ENCODE peak calls at places on chromosomes 12 and 14, in four cellular contexts. One of them, this sample, is unnamed.

GRCh38 chr14:55500219-55500701 is 59.8 kb upstream of the TBPL2 start:
- DNase-seq in cardiac fibroblast: no peak
- DNase-seq in NCI-H2081: no peak
- DNase-seq in psoas muscle: no peak
- DNase-seq in this sample: no peak

GRCh38 chr12:12723681-12724420 is 6.7 kb downstream of the CDKN1B start:
- DNase-seq in cardiac fibroblast: peak
- DNase-seq in NCI-H2081: no peak
- DNase-seq in psoas muscle: peak
- DNase-seq in this sample: no peak

GRCh38 chr14:38735006-38735405 is 368.0 kb downstream of the SEC23A start:
- DNase-seq in cardiac fibroblast: no peak
- DNase-seq in NCI-H2081: no peak
- DNase-seq in psoas muscle: no peak
- DNase-seq in this sample: no peak

GRCh38 chr12:2057041-2057792 is 4.4 kb downstream of the CACNA1C start:
- DNase-seq in cardiac fibroblast: peak
- DNase-seq in NCI-H2081: peak
- DNase-seq in psoas muscle: peak
- DNase-seq in this sample: no peak

GRCh38 chr12:54444202-54444601 is 25.1 kb upstream of the ITGA5 start:
- DNase-seq in cardiac fibroblast: no peak
- DNase-seq in NCI-H2081: no peak
- DNase-seq in psoas muscle: no peak
- DNase-seq in this sample: peak

GRCh38 chr14:58816416-58817115 is 178.8 kb downstream of the DACT1 start:
- DNase-seq in cardiac fibroblast: no peak
- DNase-seq in NCI-H2081: no peak
- DNase-seq in psoas muscle: no peak
- DNase-seq in this sample: no peak

GRCh38 chr12:49403887-49404517 is 36.7 kb downstream of the SPATS2 start:
- DNase-seq in cardiac fibroblast: no peak
- DNase-seq in NCI-H2081: no peak
- DNase-seq in psoas muscle: no peak
- DNase-seq in this sample: no peak

GRCh38 chr12:86948851-86949250 is 692.7 kb upstream of the MGAT4C start:
- DNase-seq in cardiac fibroblast: no peak
- DNase-seq in NCI-H2081: no peak
- DNase-seq in psoas muscle: no peak
- DNase-seq in this sample: no peak

GRCh38 chr14:84929834-84930233 is 600.1 kb upstream of the FLRT2 start:
- DNase-seq in cardiac fibroblast: no peak
- DNase-seq in NCI-H2081: no peak
- DNase-seq in psoas muscle: no peak
- DNase-seq in this sample: no peak

GRCh38 chr12:15669256-15669948 is 119.8 kb downstream of the EPS8 start:
- DNase-seq in cardiac fibroblast: peak
- DNase-seq in NCI-H2081: no peak
- DNase-seq in psoas muscle: no peak
- DNase-seq in this sample: no peak

GRCh38 chr14:77052281-77053044 is 24.0 kb upstream of the IRF2BPL start:
- DNase-seq in cardiac fibroblast: peak
- DNase-seq in NCI-H2081: no peak
- DNase-seq in psoas muscle: peak
- DNase-seq in this sample: no peak

GRCh38 chr12:112381421-112381897 is 772 bp downstream of the HECTD4 start:
- DNase-seq in cardiac fibroblast: no peak
- DNase-seq in NCI-H2081: no peak
- DNase-seq in psoas muscle: peak
- DNase-seq in this sample: no peak

GRCh38 chr12:4148418-4149056 is 125.0 kb upstream of the CCND2 start:
- DNase-seq in cardiac fibroblast: no peak
- DNase-seq in NCI-H2081: no peak
- DNase-seq in psoas muscle: peak
- DNase-seq in this sample: no peak

GRCh38 chr12:60279224-60279623 is 683.4 kb downstream of the SLC16A7 start:
- DNase-seq in cardiac fibroblast: peak
- DNase-seq in NCI-H2081: no peak
- DNase-seq in psoas muscle: no peak
- DNase-seq in this sample: no peak

GRCh38 chr12:17666641-17667324 is 423.2 kb downstream of the RERGL start:
- DNase-seq in cardiac fibroblast: no peak
- DNase-seq in NCI-H2081: no peak
- DNase-seq in psoas muscle: no peak
- DNase-seq in this sample: no peak

GRCh38 chr14:61178226-61179060 is 102.7 kb downstream of the TMEM30B start:
- DNase-seq in cardiac fibroblast: peak
- DNase-seq in NCI-H2081: no peak
- DNase-seq in psoas muscle: no peak
- DNase-seq in this sample: no peak

This sample was measured in DMS153.